ENCODE peak calls at places on chromosomes 6 and 20, in six cellular contexts. B, O, T, U, Y and N are unnamed samples.

GRCh38 chr20:16701296-16701695 is 28.5 kb upstream of the SNRPB2 start:
- DNase-seq in B (peak), O (no peak), T (no peak), U (no peak), Y (no peak), N (peak)

GRCh38 chr20:46293084-46293483 is 15.2 kb downstream of the CDH22 start:
- DNase-seq in B (peak), O (no peak), T (peak), U (peak), Y (peak), N (no peak)

GRCh38 chr6:24981385-24981758 is 45.6 kb upstream of the RIPOR2 start:
- DNase-seq in B (peak), O (no peak), T (no peak), U (no peak), Y (no peak), N (no peak)

GRCh38 chr20:53718142-53718481 is 124.5 kb upstream of the ZNF217 start:
- DNase-seq in B (no peak), O (no peak), T (no peak), U (no peak), Y (no peak), N (peak)

GRCh38 chr20:50472693-50473610 is 37.2 kb upstream of the PTPN1 start:
- DNase-seq in B (no peak), O (no peak), T (no peak), U (no peak), Y (no peak), N (no peak)

GRCh38 chr6:132713355-132714134 is at the start of gene VNN1:
- DNase-seq in B (no peak), O (no peak), T (no peak), U (no peak), Y (no peak), N (no peak)

GRCh38 chr6:157609117-157609516 is 213.9 kb upstream of the SNX9 start:
- DNase-seq in B (no peak), O (no peak), T (no peak), U (no peak), Y (no peak), N (no peak)

GRCh38 chr6:42629845-42630244 is 66.0 kb downstream of the UBR2 start:
- DNase-seq in B (no peak), O (no peak), T (peak), U (no peak), Y (no peak), N (no peak)

GRCh38 chr6:35259946-35260626 is 551 bp downstream of the ZNF76 start:
- DNase-seq in B (peak), O (peak), T (peak), U (peak), Y (no peak), N (peak)

GRCh38 chr6:129022011-129022553 is 139.1 kb downstream of the LAMA2 start:
- DNase-seq in B (no peak), O (no peak), T (no peak), U (no peak), Y (no peak), N (no peak)

GRCh38 chr6:100664274-100665040 is 199.7 kb upstream of the SIM1 start:
- DNase-seq in B (peak), O (no peak), T (peak), U (no peak), Y (peak), N (no peak)

GRCh38 chr6:81531869-81532561 is 220.5 kb downstream of the TENT5A start:
- DNase-seq in B (no peak), O (no peak), T (peak), U (no peak), Y (peak), N (no peak)

GRCh38 chr6:90399970-90400369 is 103.3 kb upstream of the BACH2 start:
- DNase-seq in B (no peak), O (no peak), T (no peak), U (no peak), Y (no peak), N (no peak)

GRCh38 chr6:163543311-163543710 is 128.8 kb downstream of the QKI start:
- DNase-seq in B (peak), O (no peak), T (no peak), U (no peak), Y (no peak), N (no peak)

GRCh38 chr6:89974776-89975175 is 80.5 kb downstream of the GJA10 start:
- DNase-seq in B (no peak), O (no peak), T (no peak), U (no peak), Y (no peak), N (no peak)

GRCh38 chr20:953742-954141 is 37.6 kb upstream of the ANGPT4 start:
- DNase-seq in B (peak), O (no peak), T (no peak), U (no peak), Y (no peak), N (no peak)

GRCh38 chr6:47447726-47448125 is 29.9 kb upstream of the CD2AP start:
- DNase-seq in B (no peak), O (no peak), T (no peak), U (no peak), Y (no peak), N (no peak)

GRCh38 chr6:25670793-25671513 is 18.9 kb downstream of the SCGN start:
- DNase-seq in B (peak), O (no peak), T (no peak), U (no peak), Y (no peak), N (peak)

GRCh38 chr20:11001767-11002540 is 328.2 kb upstream of the JAG1 start:
- DNase-seq in B (no peak), O (no peak), T (no peak), U (peak), Y (no peak), N (no peak)

GRCh38 chr6:101167638-101168037 is 225.9 kb upstream of the GRIK2 start:
- DNase-seq in B (no peak), O (no peak), T (no peak), U (peak), Y (no peak), N (no peak)

DNA sequence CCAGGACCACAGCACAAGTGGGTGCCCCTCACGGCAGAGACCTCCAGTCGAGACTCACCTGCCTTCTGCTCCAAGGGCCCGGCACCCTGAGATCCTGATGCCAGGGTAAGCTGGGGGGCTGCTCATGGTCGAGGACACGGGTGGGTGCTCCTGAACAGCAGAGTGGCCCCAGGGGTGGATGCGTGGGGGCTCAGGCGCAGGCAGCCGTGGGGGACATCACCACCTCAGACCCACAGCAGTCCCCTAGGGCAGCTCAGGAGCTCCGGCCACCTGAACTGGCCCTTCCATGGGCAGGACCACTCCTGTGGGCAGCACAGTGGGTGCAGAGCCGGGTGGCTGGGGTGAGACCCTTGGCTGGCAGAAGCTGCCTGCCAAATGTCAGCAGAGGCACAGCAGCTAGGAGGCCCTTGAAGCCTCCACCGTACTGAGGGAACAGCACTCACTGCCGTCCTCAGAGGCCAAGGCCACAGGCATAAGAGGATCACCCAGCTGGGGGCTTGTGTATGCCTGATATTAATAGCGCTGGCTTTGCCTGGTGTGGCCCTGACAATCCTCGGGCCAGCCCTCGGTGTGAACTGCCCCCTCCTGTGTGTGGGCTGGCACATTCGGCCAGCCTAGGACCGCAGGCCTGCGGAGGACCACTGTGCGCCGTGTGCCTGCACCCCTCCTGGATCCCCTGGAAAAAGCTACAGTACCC is 5.4 kb downstream of the UCKL1 start:
- DNase-seq in B (no peak), O (no peak), T (no peak), U (peak), Y (no peak), N (peak)
- H3K27ac ChIP-seq in B (no peak), O (no peak), T (peak), U (peak), Y (no peak), N (peak)

GRCh38 chr6:113829702-113830058 is 27.5 kb upstream of the MARCKS start:
- DNase-seq in B (peak), O (no peak), T (no peak), U (no peak), Y (no peak), N (no peak)

GRCh38 chr6:113824863-113825262 is 32.3 kb upstream of the MARCKS start:
- DNase-seq in B (no peak), O (no peak), T (no peak), U (no peak), Y (no peak), N (no peak)

GRCh38 chr6:113825776-113826175 is 31.4 kb upstream of the MARCKS start:
- DNase-seq in B (no peak), O (no peak), T (no peak), U (peak), Y (no peak), N (no peak)

GRCh38 chr6:113830140-113830539 is 27.0 kb upstream of the MARCKS start:
- DNase-seq in B (no peak), O (no peak), T (no peak), U (no peak), Y (no peak), N (no peak)

DNA sequence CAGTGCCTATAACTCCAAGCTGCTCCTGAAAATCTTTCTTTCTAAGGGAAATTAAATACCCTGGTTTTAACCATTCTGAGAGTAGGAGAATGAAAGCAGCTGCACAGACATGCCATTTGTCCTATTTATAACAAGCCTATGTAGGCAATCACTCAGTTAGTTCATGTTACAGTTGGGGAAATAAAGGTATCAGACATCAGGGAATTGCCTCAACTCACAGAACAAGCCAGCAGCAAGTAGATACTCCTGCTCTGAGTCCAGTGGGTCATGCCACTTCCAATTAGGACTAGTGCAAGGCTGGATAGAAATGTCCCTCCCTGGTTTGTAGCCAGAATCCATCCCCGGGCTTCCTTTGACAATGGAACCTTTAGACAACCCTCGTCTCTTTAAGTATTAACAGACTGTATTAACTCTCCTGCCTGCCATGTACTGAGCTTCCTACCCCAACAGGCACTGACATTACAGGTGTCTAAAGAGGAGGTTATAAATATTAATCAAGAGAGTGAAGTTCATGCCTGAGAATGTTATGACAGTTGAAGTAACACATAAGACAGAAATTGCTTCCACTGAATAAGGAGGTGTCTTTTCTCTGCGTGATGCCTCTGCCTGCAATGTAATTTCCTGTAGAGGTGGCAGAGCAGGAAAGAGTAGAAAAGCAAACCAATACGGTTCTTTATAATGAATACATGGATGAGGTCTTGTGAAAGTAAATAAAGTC is 28.0 kb upstream of the MARCKS start:
- DNase-seq in B (no peak), O (no peak), T (no peak), U (no peak), Y (no peak), N (no peak)
- TF ChIP-seq CTCF in B (no peak), O (no peak), T (no peak), U (no peak), Y (no peak), N (no peak)

GRCh38 chr6:108966855-108967755 is 118.9 kb downstream of the ARMC2 start:
- DNase-seq in B (peak), O (no peak), T (no peak), U (no peak), Y (no peak), N (peak)
- H3K4me3 ChIP-seq in B (no peak), O (no peak), T (no peak), U (no peak), Y (no peak), N (no peak)

GRCh38 chr6:77470983-77471382 is 7.7 kb upstream of the HTR1B start:
- DNase-seq in B (no peak), O (no peak), T (no peak), U (no peak), Y (no peak), N (no peak)
- H3K27ac ChIP-seq in B (no peak), O (no peak), T (no peak), U (no peak), Y (no peak), N (no peak)

GRCh38 chr6:11123978-11124377 is 12.5 kb upstream of the ERVFRD-1 start:
- DNase-seq in B (no peak), O (no peak), T (no peak), U (no peak), Y (no peak), N (no peak)
- TF ChIP-seq CTCF in B (no peak), O (no peak), T (no peak), U (no peak), Y (peak), N (no peak)

DNA sequence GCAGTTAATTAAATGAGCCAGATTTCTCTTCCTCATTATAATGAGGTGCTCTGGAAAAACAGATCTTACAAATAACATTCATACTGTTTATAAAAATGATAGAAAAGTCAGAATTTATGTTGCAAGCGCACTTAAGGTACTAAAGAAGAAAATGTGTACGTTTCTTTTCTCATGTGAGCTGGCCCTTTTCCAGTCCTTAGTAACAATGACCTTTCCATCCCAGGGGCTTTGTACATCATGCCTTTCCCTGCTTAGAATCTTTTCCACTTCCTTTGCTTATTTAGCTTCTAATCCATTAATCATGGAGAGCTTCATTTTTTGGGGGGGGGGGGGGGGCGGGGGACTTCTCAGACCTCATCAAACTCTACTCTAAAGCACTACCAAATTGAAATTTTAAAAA is 4.8 kb downstream of the FBXO5 start:
- DNase-seq in B (no peak), O (no peak), T (no peak), U (no peak), Y (no peak), N (no peak)
- H3K4me3 ChIP-seq in B (no peak), O (no peak), T (no peak), U (no peak), Y (no peak), N (no peak)

GRCh38 chr6:70394518-70395300 is 18.6 kb upstream of the FAM135A start:
- DNase-seq in B (peak), O (no peak), T (no peak), U (no peak), Y (no peak), N (no peak)

GRCh38 chr6:70396796-70397729 is 16.2 kb upstream of the FAM135A start:
- DNase-seq in B (no peak), O (no peak), T (no peak), U (no peak), Y (no peak), N (no peak)

GRCh38 chr6:70396163-70396562 is 17.1 kb upstream of the FAM135A start:
- DNase-seq in B (no peak), O (no peak), T (no peak), U (no peak), Y (no peak), N (no peak)

GRCh38 chr6:70395301-70395672 is 18.0 kb upstream of the FAM135A start:
- DNase-seq in B (peak), O (no peak), T (no peak), U (no peak), Y (no peak), N (no peak)

GRCh38 chr6:70398783-70399730 is 14.3 kb upstream of the FAM135A start:
- DNase-seq in B (no peak), O (no peak), T (no peak), U (peak), Y (no peak), N (no peak)
- H3K27ac ChIP-seq in B (no peak), O (no peak), T (no peak), U (peak), Y (no peak), N (no peak)

DNA sequence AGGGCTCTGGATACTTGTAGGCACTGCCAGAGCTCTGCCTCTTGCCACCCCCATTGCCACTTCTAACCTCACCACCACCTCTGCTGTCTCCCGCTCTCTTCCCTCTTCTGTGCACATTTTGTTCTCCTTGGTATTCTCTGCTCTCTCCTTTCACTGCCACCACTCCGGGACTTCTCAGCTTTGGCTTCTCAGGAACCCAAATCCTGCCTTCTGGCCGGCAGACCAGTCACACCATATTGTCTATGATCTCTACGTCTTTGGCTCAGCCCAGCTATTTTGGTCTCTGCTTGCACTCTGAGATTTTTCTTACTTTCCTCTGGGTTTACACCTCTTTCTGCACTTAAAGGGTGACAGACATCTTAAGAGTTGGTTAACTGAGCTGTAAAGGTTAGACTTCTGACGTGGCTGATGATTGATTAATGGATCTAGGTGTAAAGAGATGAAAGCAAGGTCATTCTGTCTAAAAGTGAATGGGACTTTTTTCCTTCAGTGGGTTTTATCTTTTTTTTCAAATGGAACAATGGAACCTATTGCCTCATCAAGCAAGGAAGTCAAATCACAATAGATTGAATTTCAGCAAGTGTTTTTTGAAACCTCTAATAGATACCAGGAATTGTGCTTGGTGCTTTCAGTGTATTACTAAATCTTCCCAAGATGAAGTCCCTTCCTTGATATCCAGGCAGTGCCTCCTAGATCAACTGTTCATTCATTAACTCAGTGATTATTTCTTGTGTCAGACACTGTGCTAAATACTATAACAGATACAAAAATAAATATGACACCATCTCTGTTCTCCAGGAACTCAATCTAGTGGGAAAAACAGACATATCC is 13.8 kb downstream of the MMP24 start:
- DNase-seq in B (no peak), O (no peak), T (no peak), U (no peak), Y (no peak), N (no peak)
- TF ChIP-seq CTCF in B (no peak), O (no peak), T (no peak), U (no peak), Y (no peak), N (no peak)

DNA sequence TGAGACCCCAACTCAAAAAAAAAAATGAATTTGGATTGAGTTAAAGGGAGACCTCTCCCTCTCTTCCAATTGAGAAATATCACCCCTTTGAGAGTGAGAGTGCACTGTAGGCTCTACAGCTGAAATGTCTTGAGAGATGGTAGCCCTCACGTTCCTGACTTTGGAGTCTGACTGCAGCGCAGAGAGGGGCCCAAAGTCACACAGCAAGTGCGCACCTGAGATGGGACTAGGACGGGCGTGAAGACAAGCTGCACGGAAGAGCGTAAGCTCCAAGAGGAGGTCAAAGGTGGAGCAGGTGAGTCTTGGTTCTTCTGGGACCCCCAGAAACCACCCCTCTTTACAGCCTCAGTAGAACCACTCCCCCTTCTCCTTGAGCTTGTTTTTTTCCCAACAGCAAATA is 643 bp downstream of the SLA2 start:
- DNase-seq in B (no peak), O (no peak), T (no peak), U (no peak), Y (no peak), N (no peak)
- H3K4me3 ChIP-seq in B (no peak), O (peak), T (no peak), U (no peak), Y (no peak), N (no peak)